ENCODE peak calls at places on chromosome 19, in seven cellular contexts. F, K, I, P, Y, L and V are unnamed samples.

GRCh38 chr19:1811942-1812425 is at the start of gene ATP8B3:
- DNase-seq in F (no peak), K (no peak), I (no peak), P (no peak), Y (peak), L (no peak), V (no peak)

GRCh38 chr19:991174-991931 is 7.2 kb downstream of the WDR18 start:
- DNase-seq in F (no peak), K (no peak), I (no peak), P (no peak), Y (no peak), L (peak), V (no peak)

GRCh38 chr19:33814181-33815165 is 17.8 kb downstream of the KCTD15 start:
- DNase-seq in F (no peak), K (no peak), I (no peak), P (no peak), Y (no peak), L (no peak), V (no peak)

GRCh38 chr19:13156968-13157882 is 7.0 kb downstream of the IER2 start:
- DNase-seq in F (no peak), K (no peak), I (no peak), P (no peak), Y (no peak), L (peak), V (no peak)

GRCh38 chr19:10452726-10453620 is 32.6 kb downstream of the PDE4A start:
- DNase-seq in F (peak), K (no peak), I (no peak), P (no peak), Y (no peak), L (no peak), V (no peak)

GRCh38 chr19:919157-920050 is 2.3 kb downstream of the KISS1R start:
- DNase-seq in F (no peak), K (no peak), I (no peak), P (no peak), Y (no peak), L (no peak), V (no peak)

GRCh38 chr19:13195678-13196077 is 45.5 kb downstream of the IER2 start:
- DNase-seq in F (no peak), K (no peak), I (no peak), P (no peak), Y (peak), L (no peak), V (no peak)

GRCh38 chr19:4409123-4409933 is 6.9 kb downstream of the CHAF1A start:
- DNase-seq in F (no peak), K (no peak), I (no peak), P (no peak), Y (no peak), L (no peak), V (no peak)

GRCh38 chr19:49746206-49746958 is 16.7 kb downstream of the TSKS start:
- DNase-seq in F (no peak), K (no peak), I (no peak), P (no peak), Y (no peak), L (peak), V (no peak)

GRCh38 chr19:33325920-33326319 is 23.6 kb upstream of the CEBPA start:
- DNase-seq in F (peak), K (no peak), I (no peak), P (no peak), Y (no peak), L (no peak), V (no peak)

GRCh38 chr19:3821857-3822364 is 35.7 kb upstream of the MATK start:
- DNase-seq in F (no peak), K (peak), I (no peak), P (peak), Y (peak), L (peak), V (peak)

GRCh38 chr19:46761418-46761831 is 15.2 kb upstream of the STRN4 start:
- DNase-seq in F (no peak), K (no peak), I (no peak), P (no peak), Y (no peak), L (no peak), V (no peak)

GRCh38 chr19:12800344-12800732 is 1.3 kb downstream of the PRDX2 start:
- DNase-seq in F (no peak), K (no peak), I (no peak), P (no peak), Y (no peak), L (no peak), V (no peak)